ENCODE peak calls at places on chromosomes 7 and 10, in six cellular contexts. W is PC-9, C is GM23338, Q is SK-N-SH, K is neural progenitor cell, E is PC-3. R is an unnamed sample.
A peak's percentile ranks its signal among the peaks of the same experiment; 100 is the strongest.

GRCh38 chr10:52020702-52021101 is 293.4 kb upstream of the DKK1 start:
- DNase-seq in W (no peak), C (peak; percentile 42), Q (no peak), K (no peak), E (no peak), R (no peak)

GRCh38 chr10:75122505-75122904 is 11.0 kb downstream of the SAMD8 start:
- DNase-seq in W (no peak), C (no peak), Q (no peak), K (no peak), E (no peak), R (no peak)

GRCh38 chr7:77600952-77601351 is 63.9 kb downstream of the PTPN12 start:
- DNase-seq in W (no peak), C (no peak), Q (no peak), K (no peak), E (no peak), R (no peak)

GRCh38 chr7:84997626-84998025 is 189.2 kb downstream of the SEMA3D start:
- DNase-seq in W (no peak), C (no peak), Q (no peak), K (no peak), E (no peak), R (no peak)

GRCh38 chr10:88598060-88598459 is 11.5 kb downstream of the LIPJ start:
- DNase-seq in W (no peak), C (no peak), Q (no peak), K (no peak), E (no peak), R (no peak)

GRCh38 chr10:22251751-22252285 is 34.0 kb upstream of the EBLN1 start:
- DNase-seq in W (peak; percentile 38), C (peak; percentile 65), Q (peak; percentile 82), K (peak; percentile 66), E (peak; percentile 48), R (peak; percentile 78)

GRCh38 chr7:137169282-137169698 is 174.2 kb downstream of the PTN start:
- DNase-seq in W (peak; percentile 32), C (peak; percentile 88), Q (peak; percentile 83), K (peak; percentile 82), E (peak; percentile 68), R (peak; percentile 73)

GRCh38 chr10:68902382-68902781 is 1.3 kb downstream of the DDX50 start:
- DNase-seq in W (no peak), C (no peak), Q (no peak), K (no peak), E (no peak), R (no peak)

GRCh38 chr7:150986099-150986512 is 4.7 kb upstream of the NOS3 start:
- DNase-seq in W (peak; percentile 69), C (peak; percentile 91), Q (peak; percentile 85), K (peak; percentile 85), E (peak; percentile 64), R (peak; percentile 70)

GRCh38 chr10:92265687-92266258 is 25.1 kb downstream of the CPEB3 start:
- DNase-seq in W (no peak), C (no peak), Q (no peak), K (no peak), E (no peak), R (no peak)

GRCh38 chr7:2539031-2540028 is 16.0 kb downstream of the BRAT1 start:
- DNase-seq in W (no peak), C (no peak), Q (peak; percentile 32), K (no peak), E (no peak), R (no peak)

GRCh38 chr7:26624431-26624830 is 240.0 kb downstream of the SKAP2 start:
- DNase-seq in W (no peak), C (no peak), Q (no peak), K (no peak), E (no peak), R (no peak)

GRCh38 chr7:372939-373791 is 83.2 kb downstream of the FOXL3 start:
- DNase-seq in W (no peak), C (no peak), Q (peak; percentile 34), K (peak; percentile 62), E (no peak), R (no peak)

GRCh38 chr7:41940760-41941343 is 238.0 kb upstream of the INHBA start:
- DNase-seq in W (peak; percentile 61), C (peak; percentile 86), Q (peak; percentile 73), K (peak; percentile 86), E (peak; percentile 87), R (peak; percentile 84)

GRCh38 chr7:15921576-15921975 is 235.1 kb upstream of the MEOX2 start:
- DNase-seq in W (no peak), C (no peak), Q (no peak), K (no peak), E (peak; percentile 83), R (peak; percentile 87)
- H3F3A ChIP-seq in W (no peaks in the 10 kb centered on the region), C (no peaks in the 10 kb centered on the region), Q (peaks cover 4% of the 10 kb centered on the region), K (no peaks in the 10 kb centered on the region), E (peaks cover 10% of the 10 kb centered on the region), R (peaks cover 13% of the 10 kb centered on the region)

GRCh38 chr7:140767418-140767817 is 70.9 kb downstream of the NDUFB2 start:
- DNase-seq in W (no peak), C (no peak), Q (no peak), K (no peak), E (no peak), R (no peak)
- H3K36me3 ChIP-seq in W (no peaks in the 10 kb centered on the region), C (no peaks in the 10 kb centered on the region), Q (peaks cover 31% of the 10 kb centered on the region), K (no peaks in the 10 kb centered on the region), E (no peaks in the 10 kb centered on the region), R (no peaks in the 10 kb centered on the region)

GRCh38 chr10:11602919-11603523 is 8.4 kb downstream of the USP6NL start:
- DNase-seq in W (no peak), C (peak; percentile 39), Q (no peak), K (no peak), E (peak; percentile 51), R (no peak)

GRCh38 chr10:11603741-11604140 is 7.7 kb downstream of the USP6NL start:
- DNase-seq in W (no peak), C (no peak), Q (no peak), K (no peak), E (no peak), R (no peak)

GRCh38 chr10:11601670-11602069 is 9.8 kb downstream of the USP6NL start:
- DNase-seq in W (no peak), C (no peak), Q (no peak), K (no peak), E (no peak), R (no peak)

GRCh38 chr10:11600280-11600679 is 11.2 kb downstream of the USP6NL start:
- DNase-seq in W (no peak), C (no peak), Q (no peak), K (no peak), E (no peak), R (no peak)

DNA sequence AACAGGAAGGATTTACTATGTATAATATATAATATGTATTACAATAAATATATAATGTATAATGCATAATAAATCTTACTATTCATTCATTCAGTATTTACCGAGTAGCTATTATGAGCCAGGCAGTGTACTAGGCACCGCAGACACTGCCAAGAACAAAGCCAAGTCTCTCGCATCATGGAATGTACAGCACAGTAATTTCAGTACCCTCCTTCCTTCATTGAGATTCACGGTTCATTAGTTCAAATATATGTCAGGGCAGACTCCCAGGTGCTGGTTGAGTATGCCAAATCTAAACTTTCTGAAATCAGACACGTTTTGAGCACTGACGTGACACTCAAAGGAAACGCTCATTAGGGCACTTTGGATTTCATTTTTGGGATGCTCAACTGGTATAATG is 9.1 kb downstream of the USP6NL start:
- DNase-seq in W (no peak), C (no peak), Q (no peak), K (no peak), E (no peak), R (no peak)
- H3F3A ChIP-seq in W (peaks cover 13% of the 10 kb centered on the region), C (no peaks in the 10 kb centered on the region), Q (no peaks in the 10 kb centered on the region), K (peaks cover 9% of the 10 kb centered on the region), E (no peaks in the 10 kb centered on the region), R (no peaks in the 10 kb centered on the region)

DNA sequence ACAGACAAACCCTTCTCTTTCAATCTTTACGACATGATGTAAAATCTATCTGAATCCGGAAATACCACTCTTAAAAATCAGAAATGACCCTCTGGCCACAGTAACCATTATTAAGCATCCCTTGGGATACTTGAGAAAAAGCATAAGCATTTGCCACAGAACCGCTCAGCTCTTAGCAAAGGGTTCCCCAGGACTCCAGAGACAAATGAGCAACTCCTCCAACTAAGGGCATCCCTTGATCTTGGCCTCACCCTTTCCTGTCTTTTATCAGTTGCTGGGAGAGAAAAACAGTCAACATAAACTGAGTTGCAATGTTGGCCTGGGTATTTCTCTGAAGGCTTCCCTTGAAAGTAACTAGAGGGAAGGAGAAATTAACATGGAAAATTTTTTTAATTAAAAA is 3.5 kb downstream of the PDLIM1 start:
- DNase-seq in W (no peak), C (no peak), Q (no peak), K (no peak), E (no peak), R (peak; percentile 39)
- H3K36me3 ChIP-seq in W (no peaks in the 10 kb centered on the region), C (no peaks in the 10 kb centered on the region), Q (no peaks in the 10 kb centered on the region), K (no peaks in the 10 kb centered on the region), E (no peaks in the 10 kb centered on the region), R (no peaks in the 10 kb centered on the region)

GRCh38 chr7:44633254-44634186 is 27.1 kb downstream of the OGDH start:
- DNase-seq in W (peak; percentile 57), C (no peak), Q (no peak), K (no peak), E (peak; percentile 96), R (peak; percentile 99)

GRCh38 chr7:44629825-44630580 is 23.6 kb downstream of the OGDH start:
- DNase-seq in W (no peak), C (no peak), Q (no peak), K (no peak), E (no peak), R (no peak)

GRCh38 chr7:44632196-44632595 is 25.8 kb downstream of the OGDH start:
- DNase-seq in W (no peak), C (no peak), Q (no peak), K (no peak), E (no peak), R (no peak)

GRCh38 chr7:44630791-44631457 is 24.5 kb downstream of the OGDH start:
- DNase-seq in W (no peak), C (no peak), Q (no peak), K (no peak), E (no peak), R (no peak)

GRCh38 chr7:44631458-44632115 is 25.2 kb downstream of the OGDH start:
- DNase-seq in W (no peak), C (no peak), Q (no peak), K (no peak), E (no peak), R (no peak)
- H3F3A ChIP-seq in W (peaks cover 34% of the 10 kb centered on the region), C (no peaks in the 10 kb centered on the region), Q (peaks cover 8% of the 10 kb centered on the region), K (peaks cover 2% of the 10 kb centered on the region), E (no peaks in the 10 kb centered on the region), R (peaks cover 31% of the 10 kb centered on the region)

DNA sequence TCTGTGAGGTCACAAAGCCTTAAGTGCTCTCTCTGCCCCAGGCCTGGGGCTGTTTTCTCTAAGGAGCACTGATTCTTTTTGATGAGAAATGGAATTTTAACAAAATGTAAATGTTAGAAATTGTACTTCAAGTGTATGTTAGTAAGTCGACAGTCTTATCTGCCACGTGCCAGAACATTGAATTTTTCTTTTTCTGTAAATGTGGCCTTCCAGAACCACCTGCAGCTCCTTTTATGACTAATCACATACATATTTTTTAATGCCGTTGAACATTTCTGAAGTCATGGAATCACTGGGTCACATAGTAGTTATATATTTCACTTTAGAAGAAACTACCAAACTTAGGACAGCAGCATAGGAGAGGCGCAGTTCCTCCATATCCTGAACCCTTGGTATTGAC is 38.0 kb downstream of the UBE3C start:
- DNase-seq in W (no peak), C (no peak), Q (no peak), K (no peak), E (peak; percentile 10), R (no peak)
- H3K36me3 ChIP-seq in W (peaks cover 82% of the 10 kb centered on the region), C (peaks cover 52% of the 10 kb centered on the region), Q (peaks cover 86% of the 10 kb centered on the region), K (peaks cover 13% of the 10 kb centered on the region), E (peaks cover 55% of the 10 kb centered on the region), R (peaks cover 61% of the 10 kb centered on the region)

R was measured in GM23248.